ENCODE peak calls at places on chromosomes 13 and 19, in five cellular contexts. A is HAP-1, D is upper lobe of right lung, U is left ventricle myocardium inferior, P is small intestine. C is an unnamed sample.

GRCh38 chr13:46593403-46593802 is 40.4 kb downstream of the LRCH1 start:
- DNase-seq in A (no peak), D (no peak), U (no peak), P (no peak), C (no peak)

GRCh38 chr19:30344446-30345425 is 27.4 kb upstream of the ZNF536 start:
- DNase-seq in A (no peak), D (no peak), U (no peak), P (no peak), C (no peak)

GRCh38 chr19:4877753-4878490 is 10.5 kb upstream of the PLIN3 start:
- DNase-seq in A (no peak), D (no peak), U (peak; percentile 60), P (no peak), C (peak; percentile 91)

GRCh38 chr13:47675871-47676270 is 325.2 kb downstream of the SUCLA2 start:
- DNase-seq in A (no peak), D (no peak), U (no peak), P (no peak), C (no peak)

GRCh38 chr13:111031531-111031961 is 83.6 kb upstream of the ARHGEF7 start:
- DNase-seq in A (no peak), D (no peak), U (no peak), P (no peak), C (peak; percentile 78)

GRCh38 chr13:110665491-110666254 is 40.2 kb downstream of the CARS2 start:
- DNase-seq in A (no peak), D (no peak), U (no peak), P (no peak), C (no peak)

GRCh38 chr19:52935434-52935833 is 12.2 kb upstream of the ZNF888 start:
- DNase-seq in A (no peak), D (no peak), U (no peak), P (no peak), C (no peak)

GRCh38 chr13:94886191-94886590 is 173.8 kb upstream of the SOX21 start:
- DNase-seq in A (no peak), D (no peak), U (no peak), P (no peak), C (no peak)

GRCh38 chr13:102917019-102917418 is 71.2 kb downstream of the ERCC5 start:
- DNase-seq in A (no peak), D (no peak), U (no peak), P (no peak), C (no peak)

GRCh38 chr13:31322025-31322424 is 122.2 kb downstream of the B3GLCT start:
- DNase-seq in A (no peak), D (no peak), U (peak; percentile 20), P (no peak), C (no peak)

GRCh38 chr19:13033244-13033643 is 38.0 kb downstream of the NFIX start:
- DNase-seq in A (no peak), D (no peak), U (no peak), P (no peak), C (no peak)

GRCh38 chr19:30535011-30535410 is 162.8 kb downstream of the ZNF536 start:
- DNase-seq in A (no peak), D (no peak), U (no peak), P (no peak), C (no peak)

GRCh38 chr19:18660051-18660910 is 23.2 kb upstream of the CRTC1 start:
- DNase-seq in A (no peak), D (peak; percentile 77), U (peak; percentile 67), P (no peak), C (no peak)

GRCh38 chr13:39244561-39245230 is 206.4 kb downstream of the NHLRC3 start:
- DNase-seq in A (no peak), D (no peak), U (no peak), P (no peak), C (no peak)

DNA sequence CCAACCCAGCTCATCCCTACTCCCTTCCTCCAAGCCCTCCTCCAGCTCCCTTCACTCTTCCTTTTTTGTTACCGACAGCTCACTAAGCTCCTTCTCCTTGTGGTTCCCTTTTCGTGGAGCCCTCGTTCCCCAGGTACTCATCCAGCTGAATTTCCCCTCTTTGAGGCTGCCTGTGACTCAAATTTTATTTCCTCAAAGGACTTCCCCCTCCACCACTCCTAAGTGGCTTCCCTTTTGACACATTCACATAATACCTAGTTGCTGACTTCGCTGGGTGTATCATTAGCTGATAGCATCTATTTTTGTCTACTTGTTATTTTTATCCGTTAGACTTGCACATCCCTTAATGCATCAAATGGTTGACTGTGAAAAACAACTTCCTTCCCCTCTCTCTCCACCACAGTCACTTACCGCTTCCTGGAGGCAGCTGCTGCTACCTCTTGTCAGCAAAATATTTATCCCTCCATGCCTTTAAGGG is 14.5 kb downstream of the FFAR2 start:
- DNase-seq in A (no peak), D (no peak), U (no peak), P (peak; percentile 51), C (no peak)
- H3K4me3 ChIP-seq in A (no peak overlapping the region), D (no peak overlapping the region), U (no peak overlapping the region), P (no peak overlapping the region), C (no peak overlapping the region)

GRCh38 chr13:37642201-37642600 is 43.6 kb upstream of the POSTN start:
- DNase-seq in A (no peak), D (no peak), U (no peak), P (no peak), C (no peak)

GRCh38 chr13:37646531-37646930 is 48.0 kb upstream of the POSTN start:
- DNase-seq in A (no peak), D (no peak), U (no peak), P (no peak), C (no peak)

GRCh38 chr13:37647038-37647650 is 48.6 kb upstream of the POSTN start:
- DNase-seq in A (no peak), D (no peak), U (no peak), P (peak; percentile 1), C (no peak)

GRCh38 chr13:37648604-37649003 is 50.0 kb upstream of the POSTN start:
- DNase-seq in A (no peak), D (no peak), U (no peak), P (no peak), C (no peak)

DNA sequence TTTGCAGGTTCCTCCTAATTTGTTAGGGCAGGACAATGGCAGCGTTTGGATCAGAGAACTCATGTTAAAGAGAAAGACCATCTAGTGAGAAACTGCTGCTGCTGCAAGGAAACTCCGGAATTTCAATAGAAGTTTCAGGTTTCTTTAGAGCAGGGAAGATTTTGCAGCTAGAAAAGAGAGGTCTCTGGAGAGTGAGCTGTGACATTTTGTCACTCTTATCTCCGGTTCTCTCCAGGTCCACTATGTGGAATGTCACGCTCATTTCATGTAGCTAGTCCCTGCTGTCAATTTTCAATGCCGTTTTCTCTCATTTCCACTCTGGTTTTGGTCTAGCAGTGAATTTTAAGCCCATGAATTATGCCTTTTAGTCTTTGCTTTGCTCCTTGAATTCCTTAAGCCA is 46.6 kb upstream of the POSTN start:
- DNase-seq in A (no peak), D (no peak), U (no peak), P (no peak), C (no peak)
- H3K4me3 ChIP-seq in A (no peak overlapping the region), D (no peak overlapping the region), U (no peak overlapping the region), P (no peak overlapping the region), C (no peak overlapping the region)

GRCh38 chr19:41352279-41352608 is 1.5 kb downstream of the TGFB1 start:
- DNase-seq in A (no peak), D (no peak), U (no peak), P (no peak), C (no peak)
- H3K4me3 ChIP-seq in A (peak overlapping the region; percentile 73), D (peak overlapping the region; percentile 92), U (peak overlapping the region; percentile 93), P (peak overlapping the region; percentile 69), C (peak overlapping the region; percentile 88)

GRCh38 chr13:101416181-101417042 is at the start of gene NALCN:
- DNase-seq in A (peak; percentile 11), D (no peak), U (peak; percentile 22), P (no peak), C (no peak)

GRCh38 chr13:101415358-101416174 is 742 bp downstream of the NALCN start:
- DNase-seq in A (no peak), D (no peak), U (no peak), P (no peak), C (no peak)

GRCh38 chr13:101417501-101417900 is 1.2 kb upstream of the NALCN start:
- DNase-seq in A (no peak), D (no peak), U (no peak), P (no peak), C (no peak)

GRCh38 chr13:101412076-101412475 is 4.2 kb downstream of the NALCN start:
- DNase-seq in A (no peak), D (no peak), U (no peak), P (no peak), C (no peak)

GRCh38 chr13:101417043-101417406 is 717 bp upstream of the NALCN start:
- DNase-seq in A (no peak), D (no peak), U (no peak), P (no peak), C (peak; percentile 76)
- H3K4me3 ChIP-seq in A (no peak overlapping the region), D (peak overlapping the region; percentile 52), U (peak overlapping the region; percentile 75), P (no peak overlapping the region), C (peak overlapping the region; percentile 59)

GRCh38 chr19:33518541-33518940 is 3.0 kb downstream of the PEPD start:
- DNase-seq in A (no peak), D (no peak), U (no peak), P (no peak), C (no peak)

GRCh38 chr19:33521480-33522370 is at the start of gene PEPD:
- DNase-seq in A (peak; percentile 94), D (peak; percentile 94), U (peak; percentile 93), P (peak; percentile 89), C (peak; percentile 95)

GRCh38 chr19:33519416-33519815 is 2.2 kb downstream of the PEPD start:
- DNase-seq in A (no peak), D (no peak), U (no peak), P (peak; percentile 60), C (no peak)

GRCh38 chr19:33520844-33521479 is 629 bp downstream of the PEPD start:
- DNase-seq in A (no peak), D (no peak), U (no peak), P (peak; percentile 97), C (no peak)

GRCh38 chr19:33520048-33520643 is 1.4 kb downstream of the PEPD start:
- DNase-seq in A (no peak), D (no peak), U (no peak), P (peak; percentile 92), C (no peak)
- H3K4me3 ChIP-seq in A (no peak overlapping the region), D (no peak overlapping the region), U (peak overlapping the region; percentile 97), P (peak overlapping the region; percentile 99), C (no peak overlapping the region)

GRCh38 chr13:57632276-57633140 is 964 bp downstream of the PCDH17 start:
- DNase-seq in A (no peak), D (peak; percentile 60), U (no peak), P (no peak), C (no peak)
- H3K4me3 ChIP-seq in A (peak overlapping the region; percentile 48), D (peak overlapping the region; percentile 59), U (peak overlapping the region; percentile 74), P (no peak overlapping the region), C (no peak overlapping the region)

C was measured in SJCRH30.